ENCODE peak calls at places on chromosomes 11 and 22, in six cellular contexts. W is stimulated activated CD4-positive, alpha-beta T cell treated with anti-CD3 and anti-CD28 coated beads, Interleukin-15, amount 100 ng/mL, for 24 hours; Y is stimulated activated naive CD4-positive, alpha-beta T cell treated with Interleukin-2 at 50 U/mL for 16 hours; Q is kidney epithelial cell; Z is skeletal muscle cell; J is mesothelial cell of epicardium. F is an unnamed sample.

GRCh38 chr11:117604349-117604995 is 192.5 kb downstream of the DSCAML1 start:
- DNase-seq in Q (no peak), W (no peak), J (no peak), Z (no peak), Y (no peak), F (no peak)

GRCh38 chr11:68212421-68213134 is 518 bp downstream of the KMT5B start:
- DNase-seq in W (peak), Q (no peak), Y (peak), Z (peak), J (peak), F (peak)

GRCh38 chr22:20182378-20182777 is 31.5 kb upstream of the CCDC188 start:
- DNase-seq in Y (no peak), W (no peak), J (no peak), Z (no peak), Q (no peak), F (no peak)

GRCh38 chr22:44395116-44396005 is 82.6 kb upstream of the SHISAL1 start:
- DNase-seq in J (peak), Z (no peak), Q (no peak), W (no peak), Y (no peak), F (no peak)

GRCh38 chr11:12531681-12532080 is 142.5 kb upstream of the TEAD1 start:
- DNase-seq in W (no peak), J (no peak), Z (peak), Y (no peak), Q (no peak), F (no peak)

GRCh38 chr11:133570376-133570775 is 38.1 kb upstream of the OPCML start:
- DNase-seq in J (no peak), Z (no peak), Y (no peak), W (no peak), Q (no peak), F (no peak)

GRCh38 chr11:65849366-65849765 is 8.6 kb downstream of the CFL1 start:
- DNase-seq in Z (no peak), Q (no peak), W (no peak), Y (no peak), J (no peak), F (no peak)

GRCh38 chr22:23520875-23521441 is 59.1 kb downstream of the IGLL1 start:
- DNase-seq in Z (peak), J (no peak), Y (no peak), W (no peak), Q (no peak), F (no peak)

GRCh38 chr22:31753005-31753633 is 700 bp upstream of the DEPDC5 start:
- DNase-seq in Q (no peak), Z (no peak), J (peak), W (peak), Y (no peak), F (peak)

GRCh38 chr22:49015993-49016908 is 811.4 kb downstream of the BRD1 start:
- DNase-seq in W (no peak), Y (no peak), Z (no peak), J (peak), Q (no peak), F (no peak)

GRCh38 chr22:43945632-43946390 is 9.4 kb upstream of the SAMM50 start:
- DNase-seq in Q (no peak), Z (no peak), J (peak), Y (peak), W (peak), F (peak)

GRCh38 chr11:133887692-133888332 is 42.5 kb upstream of the SPATA19 start:
- DNase-seq in W (no peak), Q (no peak), Y (no peak), J (peak), Z (no peak), F (no peak)

GRCh38 chr22:19115628-19116027 is 6.6 kb downstream of the DGCR2 start:
- DNase-seq in Z (no peak), J (no peak), W (no peak), Y (no peak), Q (no peak), F (no peak)

GRCh38 chr11:5809122-5809519 is 397 bp downstream of the OR52N2 start:
- DNase-seq in W (no peak), J (no peak), Q (no peak), Z (no peak), Y (no peak), F (peak)

GRCh38 chr11:66727883-66728759 is 895 bp downstream of the SPTBN2 start:
- DNase-seq in W (peak), Q (no peak), J (no peak), Y (no peak), Z (no peak), F (no peak)

GRCh38 chr11:102256251-102256650 is 61.0 kb upstream of the BIRC3 start:
- DNase-seq in Q (no peak), J (no peak), W (no peak), Y (no peak), Z (no peak), F (no peak)

GRCh38 chr22:37505565-37505964 is 13.7 kb downstream of the CARD10 start:
- DNase-seq in W (no peak), Z (no peak), Q (no peak), J (no peak), Y (no peak), F (no peak)

GRCh38 chr22:25482868-25483639 is 81.4 kb upstream of the GRK3 start:
- DNase-seq in J (no peak), W (no peak), Z (no peak), Q (no peak), Y (no peak), F (no peak)

GRCh38 chr22:38327805-38328204 is 10.6 kb upstream of the CSNK1E start:
- DNase-seq in J (no peak), W (no peak), Q (peak), Y (no peak), Z (no peak), F (no peak)

GRCh38 chr11:121467965-121468364 is 15.2 kb upstream of the SORL1-AS1 start:
- DNase-seq in Y (peak), Z (no peak), Q (no peak), J (no peak), W (peak), F (no peak)

GRCh38 chr11:128289048-128289447 is 298.3 kb downstream of the ETS1 start:
- DNase-seq in J (no peak), Q (no peak), Y (peak), W (peak), Z (no peak), F (no peak)

GRCh38 chr11:86737752-86738151 is 62.6 kb upstream of the PRSS23 start:
- DNase-seq in J (no peak), Q (no peak), W (no peak), Y (no peak), Z (no peak), F (no peak)

GRCh38 chr22:33654173-33654890 is 265.9 kb downstream of the LARGE1 start:
- DNase-seq in Z (no peak), J (no peak), W (no peak), Y (no peak), Q (no peak), F (no peak)

GRCh38 chr11:6328321-6328720 is 8.0 kb upstream of the CAVIN3 start:
- DNase-seq in Q (no peak), J (no peak), Z (no peak), Y (no peak), W (no peak), F (no peak)

GRCh38 chr11:31959711-31960110 is 131.2 kb upstream of the RCN1 start:
- DNase-seq in W (no peak), Q (peak), Y (no peak), Z (no peak), J (no peak), F (no peak)

GRCh38 chr11:17386331-17387084 is 2.0 kb downstream of the KCNJ11 start:
- DNase-seq in W (peak), Y (peak), Z (no peak), Q (no peak), J (no peak), F (peak)

GRCh38 chr11:77027275-77027674 is 6.9 kb upstream of the B3GNT6 start:
- DNase-seq in Y (no peak), W (no peak), Q (no peak), Z (no peak), J (no peak), F (peak)

GRCh38 chr11:3169235-3169951 is 4.3 kb upstream of the OSBPL5 start:
- DNase-seq in W (peak), Z (peak), Y (no peak), J (no peak), Q (no peak), F (peak)

GRCh38 chr11:128420943-128421342 is 166.4 kb downstream of the ETS1 start:
- DNase-seq in Y (no peak), Q (no peak), J (no peak), W (no peak), Z (peak), F (no peak)

GRCh38 chr11:25755918-25756584 is 575.9 kb upstream of the ANO3 start:
- DNase-seq in Y (no peak), W (no peak), Z (no peak), J (no peak), Q (no peak), F (no peak)

GRCh38 chr11:7967097-7967496 is 1.9 kb upstream of the NLRP10 start:
- DNase-seq in Y (no peak), Q (no peak), J (no peak), W (no peak), Z (no peak), F (no peak)

GRCh38 chr11:86360775-86361395 is 13.8 kb upstream of the CCDC81 start:
- DNase-seq in J (no peak), W (no peak), Q (no peak), Y (no peak), Z (peak), F (no peak)

GRCh38 chr11:31815743-31816466 is 4.8 kb upstream of the PAX6 start:
- DNase-seq in J (no peak), Q (no peak), Z (no peak), Y (no peak), W (no peak), F (peak)

GRCh38 chr11:8608646-8609045 is 14.6 kb upstream of the STK33 start:
- DNase-seq in Z (peak), Q (no peak), W (no peak), Y (no peak), J (no peak), F (peak)

GRCh38 chr22:17954860-17955587 is 69.3 kb downstream of the MICAL3 start:
- DNase-seq in Y (no peak), W (no peak), Q (no peak), J (no peak), Z (no peak), F (no peak)

GRCh38 chr11:124798991-124799383 is 1.2 kb downstream of the MSANTD2 start:
- DNase-seq in W (peak), Z (no peak), J (no peak), Q (peak), Y (no peak), F (peak)